ENCODE peak calls at places on chromosomes 13 and 19, in four cellular contexts. I, G, Q and H are unnamed samples.

GRCh38 chr13:51112771-51113170 is 1.7 kb upstream of the C13orf42 start:
- DNase-seq in G (no peak), Q (no peak), I (no peak), H (no peak)

GRCh38 chr13:73647417-73647816 is 486.8 kb downstream of the KLF12 start:
- DNase-seq in I (no peak), G (no peak), Q (no peak), H (no peak)

GRCh38 chr13:89061821-89062220 is 1390.7 kb downstream of the SLITRK5 start:
- DNase-seq in I (peak), Q (no peak), G (no peak), H (no peak)

GRCh38 chr19:39768811-39769210 is 9.8 kb upstream of the LEUTX start:
- DNase-seq in I (no peak), Q (no peak), G (no peak), H (no peak)

GRCh38 chr19:2494447-2495129 is 18.7 kb downstream of the GADD45B start:
- DNase-seq in I (peak), G (peak), Q (peak), H (peak)

GRCh38 chr13:112903606-112904195 is 65.3 kb upstream of the MCF2L start:
- DNase-seq in Q (no peak), G (no peak), I (peak), H (peak)

GRCh38 chr13:39536274-39536673 is 66.7 kb downstream of the LHFPL6 start:
- DNase-seq in I (no peak), Q (no peak), G (no peak), H (no peak)

GRCh38 chr13:26095338-26095737 is 43.5 kb upstream of the SHISA2 start:
- DNase-seq in Q (no peak), G (no peak), I (no peak), H (no peak)

GRCh38 chr19:55228015-55228391 is 560 bp downstream of the TMEM86B start:
- DNase-seq in Q (no peak), G (no peak), I (peak), H (no peak)
- TF ChIP-seq POLR2A in Q (no peak), G (no peak), I (no peak), H (no peak)

DNA sequence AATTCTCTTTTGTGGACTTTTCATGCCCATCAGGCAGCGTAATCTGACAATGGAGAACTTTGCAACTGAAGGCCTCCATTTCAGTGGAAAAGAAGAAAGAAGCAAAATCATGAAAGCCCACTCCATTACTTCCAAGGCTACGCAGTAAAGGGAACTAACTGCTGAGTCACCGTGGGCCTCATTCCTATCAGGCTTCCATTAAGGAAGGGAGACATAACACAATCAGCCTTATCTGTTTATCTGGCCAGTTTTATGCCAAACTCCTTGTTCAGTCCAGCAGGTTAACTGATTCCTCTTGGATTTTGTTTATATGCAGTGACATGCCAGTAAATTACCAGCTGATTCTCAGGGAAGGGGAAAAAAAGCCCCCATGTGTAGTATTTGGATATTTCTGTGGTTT is 56.8 kb upstream of the KATNAL1 start:
- DNase-seq in Q (no peak), I (no peak), G (no peak), H (no peak)
- H3K4me3 ChIP-seq in Q (no peak), I (no peak), G (no peak), H (no peak)

GRCh38 chr19:49363265-49364082 is at the start of gene DKKL1:
- DNase-seq in I (peak), G (peak), Q (peak), H (peak)
- TF ChIP-seq POLR2A in I (no peak), G (no peak), Q (peak), H (peak)

GRCh38 chr19:19677579-19677978 is 8.9 kb downstream of the ZNF101 start:
- DNase-seq in I (no peak), Q (no peak), G (no peak), H (no peak)

GRCh38 chr19:19674315-19674714 is 5.7 kb downstream of the ZNF101 start:
- DNase-seq in Q (no peak), I (no peak), G (no peak), H (no peak)

DNA sequence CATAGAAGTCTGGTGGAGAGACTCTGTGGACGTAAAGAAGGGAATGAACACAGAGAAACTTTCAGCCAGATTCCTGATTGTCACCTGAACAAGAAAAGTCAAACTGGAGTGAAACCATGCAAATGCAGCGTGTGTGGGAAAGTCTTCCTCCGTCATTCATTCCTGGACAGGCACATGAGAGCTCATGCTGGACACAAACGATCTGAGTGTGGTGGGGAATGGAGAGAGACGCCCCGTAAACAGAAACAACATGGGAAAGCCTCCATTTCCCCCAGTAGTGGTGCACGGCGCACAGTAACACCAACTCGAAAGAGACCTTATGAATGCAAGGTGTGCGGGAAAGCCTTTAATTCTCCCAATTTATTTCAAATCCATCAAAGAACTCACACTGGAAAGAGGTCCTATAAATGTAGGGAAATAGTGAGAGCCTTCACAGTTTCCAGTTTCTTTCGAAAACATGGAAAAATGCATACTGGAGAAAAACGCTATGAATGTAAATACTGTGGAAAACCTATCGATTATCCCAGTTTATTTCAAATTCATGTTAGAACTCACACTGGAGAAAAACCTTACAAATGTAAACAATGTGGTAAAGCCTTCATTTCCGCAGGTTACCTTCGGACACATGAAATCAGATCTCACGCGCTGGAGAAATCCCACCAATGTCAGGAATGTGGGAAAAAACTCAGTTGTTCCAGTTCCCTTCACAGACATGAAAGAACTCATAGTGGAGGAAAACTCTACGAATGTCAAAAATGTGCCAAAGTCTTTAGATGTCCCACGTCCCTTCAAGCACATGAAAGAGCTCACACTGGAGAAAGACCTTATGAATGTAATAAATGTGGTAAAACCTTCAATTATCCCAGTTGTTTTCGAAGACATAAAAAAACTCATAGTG is 10.8 kb downstream of the ZNF101 start:
- DNase-seq in I (no peak), G (no peak), Q (no peak), H (no peak)
- H3K4me3 ChIP-seq in I (no peak), G (no peak), Q (no peak), H (no peak)